ENCODE peak calls at places on chromosomes 3 and 15, in eight cellular contexts. P, B, J, W, G, O, Y and K are unnamed samples.

GRCh38 chr3:124318014-124318413 is 326.1 kb upstream of the ROPN1 start:
- DNase-seq in W (no peak), G (no peak), P (no peak), B (no peak), J (no peak), O (no peak), Y (no peak), K (no peak)

GRCh38 chr15:66565731-66566130 is at the start of gene LCTL:
- DNase-seq in W (peak), P (no peak), B (no peak), O (no peak), J (peak), Y (no peak), G (peak), K (no peak)

GRCh38 chr3:122305818-122306621 is 19.0 kb upstream of the CSTA start:
- DNase-seq in G (no peak), O (peak), W (peak), Y (peak), J (no peak), P (no peak), B (no peak), K (peak)

GRCh38 chr15:27095809-27096580 is 125.0 kb downstream of the GABRG3 start:
- DNase-seq in Y (no peak), B (no peak), P (no peak), O (no peak), W (no peak), G (peak), J (no peak), K (no peak)

GRCh38 chr15:52427804-52428203 is 100.9 kb downstream of the MYO5A start:
- DNase-seq in J (no peak), O (no peak), B (no peak), P (no peak), W (peak), Y (peak), G (peak), K (no peak)

GRCh38 chr3:13877911-13878710 is 1.8 kb downstream of the WNT7A start:
- DNase-seq in B (no peak), O (peak), P (no peak), J (no peak), Y (no peak), G (no peak), W (no peak), K (no peak)

GRCh38 chr15:70271422-70272088 is 173.8 kb upstream of the TLE3 start:
- DNase-seq in Y (no peak), B (no peak), W (peak), J (no peak), O (no peak), G (peak), P (no peak), K (peak)

GRCh38 chr3:174355505-174355904 is 503.6 kb upstream of the NAALADL2 start:
- DNase-seq in J (no peak), Y (peak), B (no peak), G (peak), P (no peak), W (peak), O (peak), K (peak)

GRCh38 chr3:128578346-128578745 is 72.3 kb downstream of the RPN1 start:
- DNase-seq in O (no peak), J (no peak), W (no peak), B (no peak), G (no peak), P (no peak), Y (no peak), K (no peak)

GRCh38 chr3:16240229-16241023 is 24.3 kb downstream of the DPH3 start:
- DNase-seq in G (peak), O (no peak), W (peak), B (no peak), Y (no peak), J (no peak), P (no peak), K (no peak)

GRCh38 chr3:32708672-32709283 is 23.8 kb downstream of the CNOT10 start:
- DNase-seq in B (no peak), P (no peak), J (no peak), G (no peak), W (no peak), O (no peak), Y (no peak), K (no peak)

GRCh38 chr3:146469206-146470017 is at the start of gene PLSCR2:
- DNase-seq in G (peak), O (no peak), Y (no peak), J (peak), P (peak), B (no peak), W (peak), K (no peak)

GRCh38 chr3:68256635-68257034 is 602.2 kb upstream of the SUCLG2 start:
- DNase-seq in Y (no peak), O (peak), P (no peak), J (no peak), W (no peak), B (no peak), G (no peak), K (peak)

GRCh38 chr15:74997161-74997942 is 2.0 kb downstream of the SCAMP5 start:
- DNase-seq in G (no peak), Y (no peak), J (no peak), P (no peak), B (no peak), O (no peak), W (no peak), K (no peak)

GRCh38 chr3:108089544-108089943 is 1.3 kb downstream of the CD47 start:
- DNase-seq in P (no peak), O (no peak), B (no peak), G (peak), W (peak), J (no peak), Y (no peak), K (no peak)

GRCh38 chr3:187136936-187137335 is 2.4 kb downstream of the RPL39L start:
- DNase-seq in B (no peak), Y (no peak), G (peak), O (no peak), J (no peak), P (no peak), W (peak), K (no peak)

GRCh38 chr3:114660124-114660523 is 366.3 kb downstream of the TIGIT start:
- DNase-seq in G (peak), P (no peak), J (no peak), B (no peak), W (peak), O (no peak), Y (no peak), K (no peak)

GRCh38 chr3:13403818-13404216 is 16.3 kb downstream of the NUP210 start:
- DNase-seq in G (no peak), Y (no peak), P (no peak), W (no peak), J (no peak), B (no peak), O (no peak), K (no peak)

GRCh38 chr15:85063522-85063921 is 81.9 kb downstream of the PDE8A start:
- DNase-seq in G (no peak), O (no peak), B (no peak), W (no peak), P (no peak), Y (no peak), J (no peak), K (no peak)

GRCh38 chr3:30269751-30270445 is 336.5 kb upstream of the TGFBR2 start:
- DNase-seq in W (no peak), P (peak), J (no peak), G (no peak), B (no peak), Y (peak), O (no peak), K (peak)

GRCh38 chr3:78978037-78978436 is 789.8 kb downstream of the ROBO1 start:
- DNase-seq in P (no peak), G (peak), O (no peak), W (peak), J (no peak), B (no peak), Y (no peak), K (peak)

GRCh38 chr3:56257826-56258225 is 210.4 kb downstream of the ERC2 start:
- DNase-seq in B (no peak), G (no peak), Y (no peak), P (no peak), W (no peak), J (no peak), O (no peak), K (no peak)

GRCh38 chr3:101146946-101147345 is 153.7 kb upstream of the ABI3BP start:
- DNase-seq in P (no peak), W (no peak), O (no peak), J (no peak), G (peak), Y (no peak), B (no peak), K (peak)